ENCODE peak calls at places on chromosomes 1 and 21, in ten cellular contexts. R is CD8-positive, alpha-beta T cell; Q is right cardiac atrium; W is thyroid gland; S is endodermal cell; B is ascending aorta; V is IMR-90; J is neural progenitor cell; Z is tibial nerve; Y is sigmoid colon. L is an unnamed sample. For H3K9me3, the result is how much of the 10 kb centered on the place peaks cover.

GRCh38 chr1:44855742-44856141 is 12.7 kb upstream of the PTCH2 start:
- DNase-seq in R (no peak), Q (no peak), W (no peak), S (no peak), B (no peak), V (no peak), J (no peak), Z (no peak), Y (no peak), L (no peak)

GRCh38 chr1:31752258-31752657 is 11.9 kb downstream of the ADGRB2 start:
- DNase-seq in R (no peak), Q (no peak), W (no peak), S (no peak), B (no peak), V (no peak), J (no peak), Z (no peak), Y (no peak), L (no peak)

GRCh38 chr1:2344744-2345296 is 46.5 kb downstream of the MORN1 start:
- DNase-seq in R (no peak), Q (peak), W (no peak), S (no peak), B (no peak), V (no peak), J (no peak), Z (no peak), Y (peak), L (no peak)

GRCh38 chr1:159091547-159092397 is 15.2 kb upstream of the AIM2 start:
- DNase-seq in R (no peak), Q (no peak), W (no peak), S (no peak), B (no peak), V (peak), J (no peak), Z (no peak), Y (no peak), L (no peak)

GRCh38 chr21:43340491-43341348 is 86.2 kb downstream of the SIK1 start:
- DNase-seq in R (no peak), Q (peak), W (no peak), S (peak), B (no peak), V (peak), J (no peak), Z (no peak), Y (no peak), L (no peak)

GRCh38 chr1:225847610-225848009 is 34.6 kb downstream of the TMEM63A start:
- DNase-seq in R (no peak), Q (no peak), W (peak), S (no peak), B (no peak), V (no peak), J (no peak), Z (no peak), Y (no peak), L (no peak)

GRCh38 chr1:155591770-155592169 is 18.2 kb upstream of the MSTO1 start:
- DNase-seq in R (no peak), Q (no peak), W (no peak), S (no peak), B (no peak), V (peak), J (peak), Z (no peak), Y (no peak), L (no peak)

GRCh38 chr1:174874337-174875053 is 125.3 kb upstream of the CACYBP start:
- DNase-seq in R (no peak), Q (no peak), W (no peak), S (peak), B (no peak), V (no peak), J (peak), Z (no peak), Y (no peak), L (no peak)

DNA sequence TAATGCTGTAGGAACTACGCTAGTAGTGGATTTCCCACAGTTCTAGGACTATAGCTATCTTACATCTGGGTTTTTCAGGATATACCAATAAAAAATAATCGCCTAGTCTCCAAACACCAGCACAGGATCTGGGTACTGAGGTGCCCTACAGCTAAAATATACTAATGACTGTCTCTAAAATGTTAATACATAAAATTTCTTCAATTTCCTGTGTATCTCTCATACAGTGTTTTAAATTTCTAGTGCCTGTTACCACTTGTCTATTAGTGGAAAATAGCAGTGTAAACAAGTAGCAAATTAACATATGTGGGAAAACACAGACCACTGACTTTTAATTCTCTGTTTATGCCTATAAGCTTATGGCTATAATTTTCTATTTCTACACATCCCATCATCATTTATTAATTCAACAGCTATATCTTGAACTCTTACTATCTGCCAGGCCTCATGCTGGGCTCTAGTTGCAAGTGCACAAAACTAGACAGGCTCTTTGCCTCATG is 16.1 kb upstream of the PTPN14 start:
- DNase-seq in R (no peak), Q (no peak), W (no peak), S (no peak), B (no peak), V (no peak), J (no peak), Z (no peak), Y (no peak), L (no peak)
- H3K27ac ChIP-seq in R (no peak), Q (no peak), W (no peak), S (no peak), B (no peak), V (no peak), J (no peak), Z (no peak), Y (no peak), L (no peak)

GRCh38 chr1:48115835-48116234 is 106.7 kb upstream of the SLC5A9 start:
- DNase-seq in R (no peak), Q (no peak), W (no peak), S (no peak), B (no peak), V (no peak), J (no peak), Z (no peak), Y (no peak), L (no peak)

GRCh38 chr1:48109390-48110009 is 112.3 kb upstream of the TRABD2B start:
- DNase-seq in R (no peak), Q (no peak), W (peak), S (peak), B (no peak), V (peak), J (peak), Z (no peak), Y (no peak), L (no peak)

GRCh38 chr1:48114596-48115384 is 107.7 kb upstream of the SLC5A9 start:
- DNase-seq in R (no peak), Q (no peak), W (no peak), S (no peak), B (no peak), V (no peak), J (no peak), Z (no peak), Y (no peak), L (no peak)
- H3K9me3 ChIP-seq in R (under half), Q (under half), W (under half), S (under half), B (under half), V (under half), J (under half), Z (under half), Y (under half), L (under half)

GRCh38 chr1:3669421-3669821 is 17.1 kb downstream of the TP73 start:
- DNase-seq in R (no peak), Q (no peak), W (peak), S (peak), B (no peak), V (no peak), J (no peak), Z (no peak), Y (peak), L (no peak)

GRCh38 chr1:3670823-3671251 is 18.5 kb downstream of the TP73 start:
- DNase-seq in R (no peak), Q (no peak), W (no peak), S (peak), B (no peak), V (no peak), J (no peak), Z (no peak), Y (peak), L (no peak)

GRCh38 chr1:3669971-3670431 is 17.7 kb downstream of the TP73 start:
- DNase-seq in R (no peak), Q (no peak), W (no peak), S (no peak), B (no peak), V (no peak), J (no peak), Z (no peak), Y (no peak), L (no peak)

GRCh38 chr1:3668585-3669300 is 16.4 kb downstream of the TP73 start:
- DNase-seq in R (no peak), Q (peak), W (peak), S (peak), B (no peak), V (no peak), J (no peak), Z (no peak), Y (peak), L (peak)

DNA sequence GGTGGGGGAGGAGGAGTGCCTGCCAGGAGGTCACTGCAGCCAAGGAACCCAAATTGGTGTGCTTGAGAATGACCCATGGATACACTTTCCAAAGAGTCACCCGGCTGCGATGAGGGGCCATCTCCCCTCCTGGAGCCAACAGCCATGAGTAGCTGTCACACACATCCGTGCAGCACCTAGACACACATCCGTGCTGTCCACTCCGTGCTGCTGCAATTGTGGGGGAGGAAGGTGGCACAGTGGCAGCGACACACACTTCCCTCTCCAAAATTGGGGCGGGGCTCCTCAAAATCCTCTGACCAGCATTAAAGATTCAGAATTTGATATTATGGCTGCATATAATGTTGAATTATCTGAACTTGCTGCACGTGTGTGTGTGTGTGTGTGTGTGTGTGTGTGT is 15.8 kb downstream of the TP73 start:
- DNase-seq in R (no peak), Q (no peak), W (no peak), S (no peak), B (no peak), V (no peak), J (no peak), Z (no peak), Y (no peak), L (no peak)
- H3K27ac ChIP-seq in R (no peak), Q (no peak), W (no peak), S (no peak), B (no peak), V (no peak), J (no peak), Z (no peak), Y (no peak), L (no peak)

GRCh38 chr1:48217861-48218260 is 4.7 kb upstream of the SLC5A9 start:
- DNase-seq in R (no peak), Q (no peak), W (no peak), S (no peak), B (no peak), V (no peak), J (no peak), Z (no peak), Y (no peak), L (no peak)
- H3K9me3 ChIP-seq in R (under half), Q (under half), W (under half), S (under half), B (under half), V (under half), J (under half), Z (under half), Y (under half), L (under half)

DNA sequence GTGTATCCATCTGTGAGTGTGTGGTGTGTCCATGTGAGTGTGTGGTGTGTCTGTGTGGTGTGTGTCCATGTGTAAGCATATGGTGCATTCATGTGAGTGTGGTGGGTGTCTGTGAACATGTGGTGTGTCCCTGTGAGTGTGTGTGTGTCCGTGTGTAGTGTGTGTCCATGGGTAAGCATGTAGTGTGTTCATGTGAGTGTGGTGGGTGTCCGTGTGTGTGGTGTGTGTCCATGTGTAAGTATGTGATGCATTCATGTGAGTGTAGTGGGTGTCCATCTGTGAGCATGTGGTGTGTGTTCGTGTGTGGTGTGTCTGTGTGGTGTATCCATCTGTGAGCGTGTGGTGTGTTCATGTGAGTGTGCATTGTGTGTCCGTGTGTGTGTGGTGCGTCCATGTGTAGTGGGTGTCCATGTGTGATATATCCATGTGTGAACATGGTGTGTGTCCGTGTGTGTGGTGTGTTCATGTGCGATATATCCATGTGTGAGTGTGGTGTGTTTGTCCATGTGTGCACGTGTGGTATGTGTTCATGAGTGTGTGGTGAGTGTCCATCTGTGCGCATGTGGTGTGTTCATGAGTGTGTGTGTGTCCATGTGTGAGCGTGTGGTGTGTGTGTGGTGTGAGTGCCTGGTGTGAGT is 12.3 kb downstream of the SLC19A1 start:
- DNase-seq in R (no peak), Q (peak), W (no peak), S (peak), B (no peak), V (no peak), J (no peak), Z (no peak), Y (peak), L (no peak)
- H3K27ac ChIP-seq in R (no peak), Q (no peak), W (no peak), S (no peak), B (no peak), V (no peak), J (no peak), Z (no peak), Y (no peak), L (no peak)

GRCh38 chr1:117017062-117017461 is 15.5 kb downstream of the CD101 start:
- DNase-seq in R (no peak), Q (no peak), W (no peak), S (no peak), B (no peak), V (no peak), J (no peak), Z (no peak), Y (no peak), L (no peak)

GRCh38 chr1:117017648-117018047 is 16.1 kb downstream of the CD101 start:
- DNase-seq in R (no peak), Q (peak), W (no peak), S (no peak), B (no peak), V (no peak), J (no peak), Z (no peak), Y (no peak), L (peak)

GRCh38 chr1:117025568-117025967 is 24.0 kb downstream of the CD101 start:
- DNase-seq in R (no peak), Q (no peak), W (peak), S (no peak), B (no peak), V (no peak), J (no peak), Z (no peak), Y (no peak), L (no peak)

GRCh38 chr1:117022089-117022488 is 20.5 kb downstream of the CD101 start:
- DNase-seq in R (no peak), Q (no peak), W (no peak), S (no peak), B (no peak), V (no peak), J (no peak), Z (no peak), Y (no peak), L (no peak)

GRCh38 chr1:117020526-117021156 is 19.1 kb downstream of the CD101 start:
- DNase-seq in R (no peak), Q (no peak), W (no peak), S (no peak), B (no peak), V (no peak), J (no peak), Z (no peak), Y (no peak), L (no peak)
- H3K9me3 ChIP-seq in R (under half), Q (under half), W (under half), S (under half), B (under half), V (under half), J (under half), Z (under half), Y (under half), L (under half)